ENCODE peak calls at places on chromosome 9, in nine cellular contexts. One of them, this sample, is unnamed.

GRCh38 chr9:99057665-99058625 is 47.0 kb upstream of the TGFBR1 start:
- DNase-seq in NCI-H510A: no peak
- DNase-seq in NCI-H524: no peak
- DNase-seq in RWPE1: no peak
- DNase-seq in natural killer cell treated with Interleukin-12 subunit alpha and Interleukin-12 subunit beta and Interleukin-15 and Interleukin-18, amount 100 ng/mL, for 72 hours: peak
- DNase-seq in cardiac muscle cell: no peak
- DNase-seq in KBM-7: peak
- DNase-seq in effector CD4-positive, alpha-beta T cell: peak
- DNase-seq in AML-193: peak
- DNase-seq in this sample: peak

GRCh38 chr9:134215709-134216448 is 51.5 kb upstream of the RNU6ATAC start:
- DNase-seq in NCI-H510A: no peak
- DNase-seq in RWPE1: no peak
- DNase-seq in KBM-7: peak
- DNase-seq in cardiac muscle cell: no peak
- DNase-seq in effector CD4-positive, alpha-beta T cell: no peak
- DNase-seq in NCI-H524: no peak
- DNase-seq in AML-193: no peak
- DNase-seq in natural killer cell treated with Interleukin-12 subunit alpha and Interleukin-12 subunit beta and Interleukin-15 and Interleukin-18, amount 100 ng/mL, for 72 hours: no peak
- DNase-seq in this sample: no peak

GRCh38 chr9:28317706-28318210 is 744.5 kb upstream of the C9orf72 start:
- DNase-seq in NCI-H510A: no peak
- DNase-seq in effector CD4-positive, alpha-beta T cell: no peak
- DNase-seq in natural killer cell treated with Interleukin-12 subunit alpha and Interleukin-12 subunit beta and Interleukin-15 and Interleukin-18, amount 100 ng/mL, for 72 hours: no peak
- DNase-seq in KBM-7: no peak
- DNase-seq in AML-193: no peak
- DNase-seq in NCI-H524: no peak
- DNase-seq in RWPE1: no peak
- DNase-seq in cardiac muscle cell: no peak
- DNase-seq in this sample: no peak

GRCh38 chr9:86275962-86276361 is 6.4 kb downstream of the ISCA1 start:
- DNase-seq in NCI-H524: no peak
- DNase-seq in natural killer cell treated with Interleukin-12 subunit alpha and Interleukin-12 subunit beta and Interleukin-15 and Interleukin-18, amount 100 ng/mL, for 72 hours: no peak
- DNase-seq in RWPE1: no peak
- DNase-seq in effector CD4-positive, alpha-beta T cell: no peak
- DNase-seq in cardiac muscle cell: no peak
- DNase-seq in AML-193: no peak
- DNase-seq in KBM-7: no peak
- DNase-seq in NCI-H510A: no peak
- DNase-seq in this sample: no peak

GRCh38 chr9:121735792-121736130 is 84.3 kb downstream of the DAB2IP start:
- DNase-seq in AML-193: no peak
- DNase-seq in natural killer cell treated with Interleukin-12 subunit alpha and Interleukin-12 subunit beta and Interleukin-15 and Interleukin-18, amount 100 ng/mL, for 72 hours: no peak
- DNase-seq in cardiac muscle cell: peak
- DNase-seq in NCI-H524: no peak
- DNase-seq in RWPE1: peak
- DNase-seq in effector CD4-positive, alpha-beta T cell: no peak
- DNase-seq in NCI-H510A: no peak
- DNase-seq in KBM-7: no peak
- DNase-seq in this sample: no peak

GRCh38 chr9:72428329-72428728 is 63.3 kb upstream of the ZFAND5 start:
- DNase-seq in NCI-H510A: no peak
- DNase-seq in AML-193: no peak
- DNase-seq in cardiac muscle cell: no peak
- DNase-seq in RWPE1: no peak
- DNase-seq in KBM-7: no peak
- DNase-seq in effector CD4-positive, alpha-beta T cell: no peak
- DNase-seq in NCI-H524: no peak
- DNase-seq in natural killer cell treated with Interleukin-12 subunit alpha and Interleukin-12 subunit beta and Interleukin-15 and Interleukin-18, amount 100 ng/mL, for 72 hours: no peak
- DNase-seq in this sample: no peak

GRCh38 chr9:21465859-21466518 is 16.1 kb downstream of the IFNE start:
- DNase-seq in effector CD4-positive, alpha-beta T cell: no peak
- DNase-seq in NCI-H524: peak
- DNase-seq in NCI-H510A: no peak
- DNase-seq in KBM-7: peak
- DNase-seq in cardiac muscle cell: peak
- DNase-seq in AML-193: peak
- DNase-seq in natural killer cell treated with Interleukin-12 subunit alpha and Interleukin-12 subunit beta and Interleukin-15 and Interleukin-18, amount 100 ng/mL, for 72 hours: no peak
- DNase-seq in RWPE1: peak
- DNase-seq in this sample: no peak

GRCh38 chr9:133953976-133954709 is 38.0 kb downstream of the VAV2 start:
- DNase-seq in natural killer cell treated with Interleukin-12 subunit alpha and Interleukin-12 subunit beta and Interleukin-15 and Interleukin-18, amount 100 ng/mL, for 72 hours: no peak
- DNase-seq in RWPE1: no peak
- DNase-seq in KBM-7: no peak
- DNase-seq in cardiac muscle cell: no peak
- DNase-seq in NCI-H524: no peak
- DNase-seq in AML-193: no peak
- DNase-seq in NCI-H510A: no peak
- DNase-seq in effector CD4-positive, alpha-beta T cell: no peak
- DNase-seq in this sample: no peak

GRCh38 chr9:93523518-93524144 is 52.8 kb upstream of the PHF2 start:
- DNase-seq in effector CD4-positive, alpha-beta T cell: no peak
- DNase-seq in NCI-H524: no peak
- DNase-seq in RWPE1: no peak
- DNase-seq in natural killer cell treated with Interleukin-12 subunit alpha and Interleukin-12 subunit beta and Interleukin-15 and Interleukin-18, amount 100 ng/mL, for 72 hours: no peak
- DNase-seq in NCI-H510A: no peak
- DNase-seq in cardiac muscle cell: peak
- DNase-seq in AML-193: no peak
- DNase-seq in KBM-7: no peak
- DNase-seq in this sample: no peak

GRCh38 chr9:114288233-114289051 is 34.5 kb upstream of the ORM1 start:
- DNase-seq in effector CD4-positive, alpha-beta T cell: no peak
- DNase-seq in cardiac muscle cell: peak
- DNase-seq in AML-193: no peak
- DNase-seq in NCI-H510A: no peak
- DNase-seq in RWPE1: peak
- DNase-seq in KBM-7: no peak
- DNase-seq in natural killer cell treated with Interleukin-12 subunit alpha and Interleukin-12 subunit beta and Interleukin-15 and Interleukin-18, amount 100 ng/mL, for 72 hours: no peak
- DNase-seq in NCI-H524: peak
- DNase-seq in this sample: no peak

GRCh38 chr9:8564960-8565359 is 765.4 kb upstream of the DMAC1 start:
- DNase-seq in RWPE1: no peak
- DNase-seq in NCI-H510A: no peak
- DNase-seq in natural killer cell treated with Interleukin-12 subunit alpha and Interleukin-12 subunit beta and Interleukin-15 and Interleukin-18, amount 100 ng/mL, for 72 hours: no peak
- DNase-seq in NCI-H524: no peak
- DNase-seq in cardiac muscle cell: no peak
- DNase-seq in AML-193: no peak
- DNase-seq in effector CD4-positive, alpha-beta T cell: no peak
- DNase-seq in KBM-7: no peak
- DNase-seq in this sample: no peak

GRCh38 chr9:134436926-134437325 is 110.7 kb downstream of the RXRA start:
- DNase-seq in effector CD4-positive, alpha-beta T cell: no peak
- DNase-seq in RWPE1: no peak
- DNase-seq in NCI-H524: peak
- DNase-seq in natural killer cell treated with Interleukin-12 subunit alpha and Interleukin-12 subunit beta and Interleukin-15 and Interleukin-18, amount 100 ng/mL, for 72 hours: no peak
- DNase-seq in NCI-H510A: no peak
- DNase-seq in AML-193: no peak
- DNase-seq in cardiac muscle cell: no peak
- DNase-seq in KBM-7: no peak
- DNase-seq in this sample: no peak

GRCh38 chr9:121773286-121773953 is 122.0 kb downstream of the DAB2IP start:
- DNase-seq in RWPE1: no peak
- DNase-seq in NCI-H510A: no peak
- DNase-seq in natural killer cell treated with Interleukin-12 subunit alpha and Interleukin-12 subunit beta and Interleukin-15 and Interleukin-18, amount 100 ng/mL, for 72 hours: no peak
- DNase-seq in effector CD4-positive, alpha-beta T cell: no peak
- DNase-seq in AML-193: no peak
- DNase-seq in NCI-H524: no peak
- DNase-seq in cardiac muscle cell: no peak
- DNase-seq in KBM-7: no peak
- DNase-seq in this sample: no peak

GRCh38 chr9:104635471-104635870 is 17.5 kb upstream of the OR13C9 start:
- DNase-seq in NCI-H510A: no peak
- DNase-seq in KBM-7: no peak
- DNase-seq in AML-193: no peak
- DNase-seq in effector CD4-positive, alpha-beta T cell: no peak
- DNase-seq in RWPE1: no peak
- DNase-seq in cardiac muscle cell: no peak
- DNase-seq in natural killer cell treated with Interleukin-12 subunit alpha and Interleukin-12 subunit beta and Interleukin-15 and Interleukin-18, amount 100 ng/mL, for 72 hours: no peak
- DNase-seq in NCI-H524: no peak
- DNase-seq in this sample: no peak

GRCh38 chr9:33620738-33621439 is 96.8 kb downstream of the ANKRD18B start:
- DNase-seq in NCI-H510A: no peak
- DNase-seq in RWPE1: peak
- DNase-seq in KBM-7: no peak
- DNase-seq in cardiac muscle cell: peak
- DNase-seq in AML-193: no peak
- DNase-seq in natural killer cell treated with Interleukin-12 subunit alpha and Interleukin-12 subunit beta and Interleukin-15 and Interleukin-18, amount 100 ng/mL, for 72 hours: no peak
- DNase-seq in effector CD4-positive, alpha-beta T cell: no peak
- DNase-seq in NCI-H524: no peak
- DNase-seq in this sample: no peak

GRCh38 chr9:63817622-63818518 is 1467.1 kb downstream of the FOXD4L5 start:
- DNase-seq in effector CD4-positive, alpha-beta T cell: peak
- DNase-seq in KBM-7: peak
- DNase-seq in cardiac muscle cell: peak
- DNase-seq in AML-193: no peak
- DNase-seq in RWPE1: peak
- DNase-seq in NCI-H510A: no peak
- DNase-seq in natural killer cell treated with Interleukin-12 subunit alpha and Interleukin-12 subunit beta and Interleukin-15 and Interleukin-18, amount 100 ng/mL, for 72 hours: peak
- DNase-seq in NCI-H524: no peak
- DNase-seq in this sample: peak

GRCh38 chr9:26369096-26369495 is 523.5 kb downstream of the CAAP1 start:
- DNase-seq in NCI-H510A: no peak
- DNase-seq in natural killer cell treated with Interleukin-12 subunit alpha and Interleukin-12 subunit beta and Interleukin-15 and Interleukin-18, amount 100 ng/mL, for 72 hours: no peak
- DNase-seq in NCI-H524: no peak
- DNase-seq in cardiac muscle cell: no peak
- DNase-seq in RWPE1: no peak
- DNase-seq in AML-193: no peak
- DNase-seq in effector CD4-positive, alpha-beta T cell: no peak
- DNase-seq in KBM-7: no peak
- DNase-seq in this sample: no peak

GRCh38 chr9:106286249-106286648 is 576.7 kb upstream of the ZNF462 start:
- DNase-seq in NCI-H510A: no peak
- DNase-seq in cardiac muscle cell: peak
- DNase-seq in NCI-H524: peak
- DNase-seq in natural killer cell treated with Interleukin-12 subunit alpha and Interleukin-12 subunit beta and Interleukin-15 and Interleukin-18, amount 100 ng/mL, for 72 hours: no peak
- DNase-seq in KBM-7: peak
- DNase-seq in AML-193: no peak
- DNase-seq in effector CD4-positive, alpha-beta T cell: no peak
- DNase-seq in RWPE1: no peak
- DNase-seq in this sample: no peak

GRCh38 chr9:2662496-2662895 is 40.9 kb downstream of the VLDLR start:
- DNase-seq in NCI-H510A: no peak
- DNase-seq in natural killer cell treated with Interleukin-12 subunit alpha and Interleukin-12 subunit beta and Interleukin-15 and Interleukin-18, amount 100 ng/mL, for 72 hours: no peak
- DNase-seq in effector CD4-positive, alpha-beta T cell: no peak
- DNase-seq in KBM-7: no peak
- DNase-seq in RWPE1: no peak
- DNase-seq in AML-193: no peak
- DNase-seq in NCI-H524: peak
- DNase-seq in cardiac muscle cell: no peak
- DNase-seq in this sample: no peak

GRCh38 chr9:137240321-137240840 is 706 bp upstream of the TUBB4B start:
- DNase-seq in RWPE1: peak
- DNase-seq in NCI-H510A: peak
- DNase-seq in cardiac muscle cell: peak
- DNase-seq in NCI-H524: peak
- DNase-seq in effector CD4-positive, alpha-beta T cell: peak
- DNase-seq in KBM-7: no peak
- DNase-seq in AML-193: peak
- DNase-seq in natural killer cell treated with Interleukin-12 subunit alpha and Interleukin-12 subunit beta and Interleukin-15 and Interleukin-18, amount 100 ng/mL, for 72 hours: no peak
- DNase-seq in this sample: peak

GRCh38 chr9:137789295-137789895 is 88.2 kb upstream of the CACNA1B start:
- DNase-seq in NCI-H510A: no peak
- DNase-seq in cardiac muscle cell: no peak
- DNase-seq in NCI-H524: no peak
- DNase-seq in KBM-7: no peak
- DNase-seq in effector CD4-positive, alpha-beta T cell: no peak
- DNase-seq in RWPE1: no peak
- DNase-seq in natural killer cell treated with Interleukin-12 subunit alpha and Interleukin-12 subunit beta and Interleukin-15 and Interleukin-18, amount 100 ng/mL, for 72 hours: no peak
- DNase-seq in AML-193: no peak
- DNase-seq in this sample: no peak

GRCh38 chr9:129995409-129996160 is 47.4 kb downstream of the FNBP1 start:
- DNase-seq in effector CD4-positive, alpha-beta T cell: no peak
- DNase-seq in RWPE1: peak
- DNase-seq in NCI-H524: no peak
- DNase-seq in NCI-H510A: no peak
- DNase-seq in KBM-7: no peak
- DNase-seq in AML-193: no peak
- DNase-seq in natural killer cell treated with Interleukin-12 subunit alpha and Interleukin-12 subunit beta and Interleukin-15 and Interleukin-18, amount 100 ng/mL, for 72 hours: no peak
- DNase-seq in cardiac muscle cell: no peak
- DNase-seq in this sample: peak

GRCh38 chr9:11551106-11551505 is 938.3 kb upstream of the PTPRD start:
- DNase-seq in natural killer cell treated with Interleukin-12 subunit alpha and Interleukin-12 subunit beta and Interleukin-15 and Interleukin-18, amount 100 ng/mL, for 72 hours: no peak
- DNase-seq in effector CD4-positive, alpha-beta T cell: no peak
- DNase-seq in NCI-H510A: no peak
- DNase-seq in RWPE1: no peak
- DNase-seq in cardiac muscle cell: no peak
- DNase-seq in KBM-7: no peak
- DNase-seq in NCI-H524: no peak
- DNase-seq in AML-193: no peak
- DNase-seq in this sample: no peak

GRCh38 chr9:125632321-125633115 is 74.5 kb downstream of the MAPKAP1 start:
- DNase-seq in AML-193: peak
- DNase-seq in KBM-7: peak
- DNase-seq in effector CD4-positive, alpha-beta T cell: no peak
- DNase-seq in cardiac muscle cell: no peak
- DNase-seq in RWPE1: peak
- DNase-seq in natural killer cell treated with Interleukin-12 subunit alpha and Interleukin-12 subunit beta and Interleukin-15 and Interleukin-18, amount 100 ng/mL, for 72 hours: no peak
- DNase-seq in NCI-H510A: peak
- DNase-seq in NCI-H524: no peak
- DNase-seq in this sample: peak

GRCh38 chr9:137359850-137360249 is 57.8 kb upstream of the NRARP start:
- DNase-seq in natural killer cell treated with Interleukin-12 subunit alpha and Interleukin-12 subunit beta and Interleukin-15 and Interleukin-18, amount 100 ng/mL, for 72 hours: no peak
- DNase-seq in NCI-H524: no peak
- DNase-seq in RWPE1: no peak
- DNase-seq in effector CD4-positive, alpha-beta T cell: no peak
- DNase-seq in cardiac muscle cell: no peak
- DNase-seq in KBM-7: no peak
- DNase-seq in NCI-H510A: no peak
- DNase-seq in AML-193: no peak
- DNase-seq in this sample: no peak

GRCh38 chr9:35723426-35723825 is 8.6 kb downstream of the TLN1 start:
- DNase-seq in AML-193: no peak
- DNase-seq in KBM-7: no peak
- DNase-seq in effector CD4-positive, alpha-beta T cell: no peak
- DNase-seq in NCI-H524: no peak
- DNase-seq in NCI-H510A: no peak
- DNase-seq in cardiac muscle cell: no peak
- DNase-seq in natural killer cell treated with Interleukin-12 subunit alpha and Interleukin-12 subunit beta and Interleukin-15 and Interleukin-18, amount 100 ng/mL, for 72 hours: no peak
- DNase-seq in RWPE1: no peak
- DNase-seq in this sample: no peak

GRCh38 chr9:130837002-130837511 is 2.0 kb downstream of the ABL1 start:
- DNase-seq in cardiac muscle cell: no peak
- DNase-seq in NCI-H524: no peak
- DNase-seq in RWPE1: no peak
- DNase-seq in NCI-H510A: no peak
- DNase-seq in effector CD4-positive, alpha-beta T cell: no peak
- DNase-seq in AML-193: no peak
- DNase-seq in natural killer cell treated with Interleukin-12 subunit alpha and Interleukin-12 subunit beta and Interleukin-15 and Interleukin-18, amount 100 ng/mL, for 72 hours: no peak
- DNase-seq in KBM-7: no peak
- DNase-seq in this sample: no peak

GRCh38 chr9:89795555-89796195 is 190.9 kb downstream of the GADD45G start:
- DNase-seq in cardiac muscle cell: no peak
- DNase-seq in effector CD4-positive, alpha-beta T cell: no peak
- DNase-seq in NCI-H510A: no peak
- DNase-seq in NCI-H524: no peak
- DNase-seq in RWPE1: no peak
- DNase-seq in natural killer cell treated with Interleukin-12 subunit alpha and Interleukin-12 subunit beta and Interleukin-15 and Interleukin-18, amount 100 ng/mL, for 72 hours: no peak
- DNase-seq in KBM-7: no peak
- DNase-seq in AML-193: no peak
- DNase-seq in this sample: no peak

GRCh38 chr9:35385042-35385441 is 104.9 kb upstream of the RUSC2 start:
- DNase-seq in NCI-H510A: no peak
- DNase-seq in AML-193: no peak
- DNase-seq in effector CD4-positive, alpha-beta T cell: no peak
- DNase-seq in RWPE1: no peak
- DNase-seq in KBM-7: no peak
- DNase-seq in NCI-H524: no peak
- DNase-seq in natural killer cell treated with Interleukin-12 subunit alpha and Interleukin-12 subunit beta and Interleukin-15 and Interleukin-18, amount 100 ng/mL, for 72 hours: no peak
- DNase-seq in cardiac muscle cell: no peak
- DNase-seq in this sample: no peak